ENCODE peak calls at places on chromosome 13, in six cellular contexts. V is cardiac muscle cell; M is heart right ventricle; P is GM23248; K is effector memory CD4-positive, alpha-beta T cell; Z is left ventricle myocardium inferior. F is an unnamed sample.

GRCh38 chr13:94056362-94056990 is 423.0 kb downstream of the DCT start:
- DNase-seq in P (peak; percentile 68), M (no peak), Z (no peak), V (no peak), K (no peak), F (no peak)

GRCh38 chr13:79457948-79458347 is 23.0 kb upstream of the NDFIP2 start:
- DNase-seq in Z (no peak), V (no peak), M (no peak), K (no peak), P (peak; percentile 93), F (no peak)

GRCh38 chr13:79861731-79862130 is 380.8 kb downstream of the NDFIP2 start:
- DNase-seq in M (no peak), K (no peak), Z (no peak), P (no peak), V (no peak), F (no peak)

GRCh38 chr13:27001705-27002104 is 169.9 kb downstream of the USP12 start:
- DNase-seq in M (no peak), K (no peak), Z (no peak), V (no peak), P (no peak), F (no peak)

GRCh38 chr13:44305845-44306244 is 67.8 kb upstream of the SERP2 start:
- DNase-seq in K (no peak), Z (no peak), P (peak; percentile 14), V (no peak), M (no peak), F (no peak)

GRCh38 chr13:111846396-111847174 is 220.4 kb upstream of the SOX1 start:
- DNase-seq in M (no peak), Z (no peak), P (no peak), V (no peak), K (no peak), F (no peak)

GRCh38 chr13:71866173-71867091 is 572 bp downstream of the DACH1 start:
- DNase-seq in K (no peak), V (peak; percentile 72), Z (peak; percentile 31), M (peak; percentile 31), P (peak; percentile 24), F (no peak)

GRCh38 chr13:80132741-80133601 is 208.0 kb downstream of the SPRY2 start:
- DNase-seq in K (no peak), Z (peak; percentile 47), P (peak; percentile 67), V (peak; percentile 79), M (peak; percentile 32), F (no peak)

GRCh38 chr13:98581971-98582702 is 5.2 kb upstream of the STK24 start:
- DNase-seq in P (peak; percentile 86), M (no peak), V (peak; percentile 84), K (no peak), Z (no peak), F (no peak)

GRCh38 chr13:111515648-111516047 is 195.2 kb downstream of the TEX29 start:
- DNase-seq in Z (no peak), P (no peak), K (no peak), M (no peak), V (no peak), F (no peak)

GRCh38 chr13:111978536-111978935 is 88.4 kb upstream of the SOX1 start:
- DNase-seq in M (no peak), P (no peak), V (no peak), Z (no peak), K (no peak), F (no peak)

GRCh38 chr13:43493496-43494000 is 293.2 kb downstream of the ENOX1 start:
- DNase-seq in M (no peak), Z (no peak), K (no peak), P (no peak), V (no peak), F (no peak)

GRCh38 chr13:48110132-48110868 is 15.4 kb upstream of the MED4 start:
- DNase-seq in M (no peak), Z (no peak), V (no peak), K (no peak), P (peak; percentile 5), F (no peak)

GRCh38 chr13:113616281-113616906 is 31.8 kb downstream of the TFDP1 start:
- DNase-seq in M (no peak), K (no peak), Z (no peak), V (no peak), P (no peak), F (no peak)

GRCh38 chr13:71906438-71906837 is 39.4 kb upstream of the DACH1 start:
- DNase-seq in V (no peak), Z (no peak), P (no peak), K (no peak), M (no peak), F (no peak)

GRCh38 chr13:101341464-101341863 is 74.8 kb downstream of the NALCN start:
- DNase-seq in K (no peak), V (no peak), P (peak; percentile 7), M (no peak), Z (no peak), F (no peak)

GRCh38 chr13:76965759-76966421 is 17.6 kb downstream of the ACOD1 start:
- DNase-seq in V (no peak), K (no peak), P (peak; percentile 78), Z (peak; percentile 55), M (peak; percentile 50), F (no peak)

GRCh38 chr13:73189365-73189764 is 130.6 kb downstream of the KLF5 start:
- DNase-seq in V (no peak), Z (no peak), M (no peak), P (no peak), K (no peak), F (no peak)

GRCh38 chr13:21149568-21149967 is 26.8 kb downstream of the SKA3 start:
- DNase-seq in K (no peak), V (peak; percentile 37), Z (no peak), P (peak; percentile 4), M (no peak), F (no peak)

GRCh38 chr13:99135591-99135990 is 65.1 kb upstream of the UBAC2 start:
- DNase-seq in P (no peak), Z (no peak), M (no peak), K (no peak), V (no peak), F (no peak)

GRCh38 chr13:35720690-35721554 is 244.4 kb upstream of the MAB21L1 start:
- DNase-seq in K (no peak), Z (no peak), V (peak; percentile 80), P (peak; percentile 75), M (peak; percentile 56), F (no peak)

GRCh38 chr13:35817642-35818576 is 313.3 kb downstream of the DCLK1 start:
- DNase-seq in P (no peak), V (no peak), Z (no peak), K (no peak), M (no peak), F (no peak)

GRCh38 chr13:34345601-34345939 is 527.6 kb downstream of the RFC3 start:
- DNase-seq in P (no peak), K (no peak), Z (no peak), V (no peak), M (no peak), F (no peak)

GRCh38 chr13:23965346-23965745 is 68.0 kb upstream of the C1QTNF9B start:
- DNase-seq in K (no peak), P (no peak), Z (no peak), M (no peak), V (no peak), F (no peak)

DNA sequence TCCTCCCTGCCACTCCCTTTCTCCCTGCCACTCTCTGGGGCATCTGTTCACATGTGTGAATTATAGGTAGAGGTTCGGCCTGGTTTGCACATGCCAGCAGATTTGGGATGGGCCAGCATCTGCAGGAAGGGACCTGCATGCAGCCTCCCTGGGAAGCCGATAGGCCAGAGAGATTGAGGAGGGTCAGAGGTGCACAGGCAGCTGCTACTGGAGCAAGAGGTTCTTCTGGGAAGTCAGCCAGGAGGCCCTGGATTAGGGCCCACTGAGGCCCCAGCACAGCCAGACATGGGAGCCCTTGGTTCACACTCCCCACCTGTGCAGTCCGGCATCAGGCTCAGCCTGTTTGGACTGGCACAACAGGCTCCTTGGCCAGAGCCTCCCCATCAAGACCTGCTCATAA is 12.1 kb downstream of the TUBA3C start:
- DNase-seq in Z (no peak), M (no peak), V (no peak), K (no peak), P (no peak), F (no peak)
- H3K9me3 ChIP-seq in Z (peaks cover 6% of the 10 kb centered on the region), M (no peaks in the 10 kb centered on the region), V (no peaks in the 10 kb centered on the region), K (no peaks in the 10 kb centered on the region), P (no peaks in the 10 kb centered on the region), F (no peaks in the 10 kb centered on the region)

DNA sequence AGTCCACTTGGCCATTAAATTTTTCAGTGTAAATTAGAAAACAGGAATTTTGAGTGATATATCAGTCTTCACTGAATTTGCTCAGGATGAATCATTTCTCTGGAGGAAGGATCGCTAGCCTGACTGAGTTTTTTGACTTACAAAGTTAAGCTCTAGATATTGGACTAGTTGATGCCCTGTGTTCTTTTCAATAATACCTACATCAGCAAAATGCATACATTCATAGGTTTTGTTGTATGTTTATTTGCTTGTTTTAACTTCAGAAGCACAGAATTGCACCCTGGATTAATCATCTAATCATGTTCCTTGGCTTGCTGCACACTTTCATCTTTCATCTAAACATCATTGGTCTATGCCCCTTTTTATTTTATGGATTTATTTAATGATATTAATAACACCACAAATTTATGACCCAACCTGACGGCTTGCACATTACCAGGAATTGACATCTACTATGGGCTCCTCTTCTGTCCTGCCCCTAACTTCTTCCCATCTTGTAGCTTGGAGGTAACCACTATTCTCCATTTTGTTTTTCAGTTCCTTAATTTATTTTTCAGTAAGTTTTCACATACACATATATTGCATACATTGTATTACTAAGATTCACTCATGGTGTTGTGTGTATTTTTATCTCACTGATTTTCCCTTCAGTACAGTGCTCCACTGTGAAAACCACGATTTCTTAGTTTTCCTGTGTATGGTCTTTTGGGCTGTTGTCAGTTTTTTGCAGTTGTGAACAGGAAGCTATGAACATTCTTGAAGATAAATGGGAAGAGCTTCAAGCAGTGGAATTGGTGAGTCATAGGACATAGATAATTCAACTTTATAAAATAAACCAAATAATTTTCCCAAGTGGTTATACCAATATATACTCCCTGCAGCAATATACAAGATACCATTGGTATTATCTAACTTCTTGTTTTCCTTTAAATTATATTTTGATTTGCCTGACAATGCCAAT is 23.3 kb downstream of the COMMD6 start:
- DNase-seq in V (no peak), Z (no peak), M (no peak), K (no peak), P (peak; percentile 53), F (no peak)
- H3K9me3 ChIP-seq in V (no peaks in the 10 kb centered on the region), Z (no peaks in the 10 kb centered on the region), M (no peaks in the 10 kb centered on the region), K (no peaks in the 10 kb centered on the region), P (no peaks in the 10 kb centered on the region), F (no peaks in the 10 kb centered on the region)

GRCh38 chr13:18233783-18234299 is 947.8 kb downstream of the TUBA3C start:
- DNase-seq in Z (no peak), V (no peak), M (no peak), P (no peak), K (no peak), F (no peak)
- H3K9me3 ChIP-seq in Z (no peaks in the 10 kb centered on the region), V (no peaks in the 10 kb centered on the region), M (no peaks in the 10 kb centered on the region), P (no peaks in the 10 kb centered on the region), K (no peaks in the 10 kb centered on the region), F (no peaks in the 10 kb centered on the region)

DNA sequence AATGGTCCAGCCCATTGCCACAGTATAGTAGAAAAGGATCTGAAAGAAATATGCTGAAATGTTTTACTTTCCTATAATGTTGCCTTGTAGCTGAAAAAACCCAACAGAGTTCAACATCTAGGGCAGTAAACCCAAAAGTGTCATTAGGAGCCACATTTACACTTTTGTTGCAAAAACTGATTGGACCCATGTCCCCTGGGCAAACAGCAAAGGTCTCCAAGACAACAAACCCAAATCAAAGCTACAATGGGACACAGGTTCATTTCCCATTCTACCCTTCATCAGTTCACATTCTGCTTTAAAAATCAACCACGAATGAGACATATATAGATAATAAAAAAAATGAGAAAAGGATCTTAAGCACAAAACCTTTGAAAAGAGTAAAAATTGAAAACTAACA is 744.8 kb downstream of the PCDH17 start:
- DNase-seq in M (no peak), K (no peak), V (no peak), P (no peak), Z (no peak), F (no peak)
- H3K9me3 ChIP-seq in M (no peaks in the 10 kb centered on the region), K (no peaks in the 10 kb centered on the region), V (no peaks in the 10 kb centered on the region), P (peaks cover 7% of the 10 kb centered on the region), Z (no peaks in the 10 kb centered on the region), F (no peaks in the 10 kb centered on the region)

F was measured in T-helper 17 cell.